ENCODE peak calls at places on chromosomes 16 and 17, in six cellular contexts. One of them, this sample, is unnamed.

GRCh38 chr16:89277049-89277448 is 59.5 kb downstream of the ZNF778 start:
- DNase-seq in activated T-cell treated with anti-CD3 and anti-CD28 coated beads, Interleukin-2, amount 50 U/mL, for 4 hours: no peak
- DNase-seq in GOT3: no peak
- DNase-seq in kidney tubule cell: no peak
- DNase-seq in ELR: no peak
- DNase-seq in progenitor cell of endocrine pancreas: no peak
- DNase-seq in this sample: no peak

GRCh38 chr17:81665205-81666091 is 957 bp downstream of the OXLD1 start:
- DNase-seq in GOT3: no peak
- DNase-seq in ELR: peak
- DNase-seq in activated T-cell treated with anti-CD3 and anti-CD28 coated beads, Interleukin-2, amount 50 U/mL, for 4 hours: peak
- DNase-seq in progenitor cell of endocrine pancreas: no peak
- DNase-seq in kidney tubule cell: peak
- DNase-seq in this sample: no peak

GRCh38 chr16:15618392-15618791 is 24.6 kb downstream of the MARF1 start:
- DNase-seq in GOT3: no peak
- DNase-seq in kidney tubule cell: peak
- DNase-seq in progenitor cell of endocrine pancreas: no peak
- DNase-seq in ELR: peak
- DNase-seq in activated T-cell treated with anti-CD3 and anti-CD28 coated beads, Interleukin-2, amount 50 U/mL, for 4 hours: no peak
- DNase-seq in this sample: no peak

GRCh38 chr17:30443721-30444120 is 33.5 kb upstream of the GOSR1 start:
- DNase-seq in kidney tubule cell: no peak
- DNase-seq in ELR: no peak
- DNase-seq in progenitor cell of endocrine pancreas: no peak
- DNase-seq in activated T-cell treated with anti-CD3 and anti-CD28 coated beads, Interleukin-2, amount 50 U/mL, for 4 hours: no peak
- DNase-seq in GOT3: no peak
- DNase-seq in this sample: no peak

GRCh38 chr17:55430531-55431228 is 9.0 kb upstream of the MMD start:
- DNase-seq in kidney tubule cell: peak
- DNase-seq in activated T-cell treated with anti-CD3 and anti-CD28 coated beads, Interleukin-2, amount 50 U/mL, for 4 hours: no peak
- DNase-seq in progenitor cell of endocrine pancreas: no peak
- DNase-seq in ELR: peak
- DNase-seq in GOT3: no peak
- DNase-seq in this sample: no peak

GRCh38 chr16:1420111-1420539 is 422 bp downstream of the UQCC4 start:
- DNase-seq in activated T-cell treated with anti-CD3 and anti-CD28 coated beads, Interleukin-2, amount 50 U/mL, for 4 hours: no peak
- DNase-seq in ELR: peak
- DNase-seq in GOT3: no peak
- DNase-seq in progenitor cell of endocrine pancreas: no peak
- DNase-seq in kidney tubule cell: no peak
- DNase-seq in this sample: no peak

GRCh38 chr16:69501956-69502457 is 63.8 kb upstream of the NFAT5 start:
- DNase-seq in GOT3: no peak
- DNase-seq in activated T-cell treated with anti-CD3 and anti-CD28 coated beads, Interleukin-2, amount 50 U/mL, for 4 hours: no peak
- DNase-seq in kidney tubule cell: peak
- DNase-seq in progenitor cell of endocrine pancreas: no peak
- DNase-seq in ELR: no peak
- DNase-seq in this sample: no peak

GRCh38 chr16:22007509-22008214 is at the start of gene MOSMO:
- DNase-seq in progenitor cell of endocrine pancreas: peak
- DNase-seq in GOT3: peak
- DNase-seq in activated T-cell treated with anti-CD3 and anti-CD28 coated beads, Interleukin-2, amount 50 U/mL, for 4 hours: peak
- DNase-seq in ELR: peak
- DNase-seq in kidney tubule cell: peak
- DNase-seq in this sample: no peak

GRCh38 chr17:2089021-2089422 is 34.1 kb downstream of the HIC1 start:
- DNase-seq in ELR: peak
- DNase-seq in progenitor cell of endocrine pancreas: no peak
- DNase-seq in kidney tubule cell: no peak
- DNase-seq in GOT3: no peak
- DNase-seq in activated T-cell treated with anti-CD3 and anti-CD28 coated beads, Interleukin-2, amount 50 U/mL, for 4 hours: no peak
- DNase-seq in this sample: no peak

GRCh38 chr16:14181371-14182050 is 110.4 kb downstream of the MRTFB start:
- DNase-seq in activated T-cell treated with anti-CD3 and anti-CD28 coated beads, Interleukin-2, amount 50 U/mL, for 4 hours: no peak
- DNase-seq in kidney tubule cell: peak
- DNase-seq in progenitor cell of endocrine pancreas: no peak
- DNase-seq in GOT3: no peak
- DNase-seq in ELR: peak
- DNase-seq in this sample: peak

GRCh38 chr17:29838961-29839360 is 91.1 kb downstream of the SSH2 start:
- DNase-seq in progenitor cell of endocrine pancreas: no peak
- DNase-seq in ELR: no peak
- DNase-seq in kidney tubule cell: peak
- DNase-seq in GOT3: no peak
- DNase-seq in activated T-cell treated with anti-CD3 and anti-CD28 coated beads, Interleukin-2, amount 50 U/mL, for 4 hours: no peak
- DNase-seq in this sample: no peak

GRCh38 chr16:78987676-78988075 is 612.9 kb downstream of the MAF start:
- DNase-seq in ELR: no peak
- DNase-seq in progenitor cell of endocrine pancreas: no peak
- DNase-seq in kidney tubule cell: no peak
- DNase-seq in activated T-cell treated with anti-CD3 and anti-CD28 coated beads, Interleukin-2, amount 50 U/mL, for 4 hours: no peak
- DNase-seq in GOT3: no peak
- DNase-seq in this sample: no peak

GRCh38 chr17:30290696-30291570 is 811 bp downstream of the BLMH start:
- DNase-seq in ELR: peak
- DNase-seq in progenitor cell of endocrine pancreas: peak
- DNase-seq in kidney tubule cell: peak
- DNase-seq in GOT3: no peak
- DNase-seq in activated T-cell treated with anti-CD3 and anti-CD28 coated beads, Interleukin-2, amount 50 U/mL, for 4 hours: peak
- DNase-seq in this sample: no peak

GRCh38 chr17:44137891-44138709 is 3.6 kb upstream of the HROB start:
- DNase-seq in progenitor cell of endocrine pancreas: peak
- DNase-seq in activated T-cell treated with anti-CD3 and anti-CD28 coated beads, Interleukin-2, amount 50 U/mL, for 4 hours: peak
- DNase-seq in kidney tubule cell: peak
- DNase-seq in GOT3: peak
- DNase-seq in ELR: peak
- DNase-seq in this sample: peak

GRCh38 chr17:70110443-70110880 is 35.4 kb downstream of the KCNJ16 start:
- DNase-seq in kidney tubule cell: peak
- DNase-seq in progenitor cell of endocrine pancreas: no peak
- DNase-seq in GOT3: no peak
- DNase-seq in ELR: peak
- DNase-seq in activated T-cell treated with anti-CD3 and anti-CD28 coated beads, Interleukin-2, amount 50 U/mL, for 4 hours: no peak
- DNase-seq in this sample: peak

GRCh38 chr17:58097384-58098088 is 14.3 kb downstream of the DYNLL2 start:
- DNase-seq in progenitor cell of endocrine pancreas: no peak
- DNase-seq in kidney tubule cell: no peak
- DNase-seq in activated T-cell treated with anti-CD3 and anti-CD28 coated beads, Interleukin-2, amount 50 U/mL, for 4 hours: no peak
- DNase-seq in GOT3: no peak
- DNase-seq in ELR: no peak
- DNase-seq in this sample: no peak

GRCh38 chr17:14793237-14793636 is 471.9 kb downstream of the PMP22 start:
- DNase-seq in kidney tubule cell: peak
- DNase-seq in activated T-cell treated with anti-CD3 and anti-CD28 coated beads, Interleukin-2, amount 50 U/mL, for 4 hours: no peak
- DNase-seq in ELR: peak
- DNase-seq in progenitor cell of endocrine pancreas: no peak
- DNase-seq in GOT3: no peak
- DNase-seq in this sample: no peak

GRCh38 chr17:29007456-29008455 is 1.9 kb upstream of the SEZ6 start:
- DNase-seq in kidney tubule cell: peak
- DNase-seq in ELR: peak
- DNase-seq in activated T-cell treated with anti-CD3 and anti-CD28 coated beads, Interleukin-2, amount 50 U/mL, for 4 hours: no peak
- DNase-seq in progenitor cell of endocrine pancreas: no peak
- DNase-seq in GOT3: peak
- DNase-seq in this sample: no peak

GRCh38 chr16:47888142-47888541 is 267.7 kb downstream of the ABCC12 start:
- DNase-seq in progenitor cell of endocrine pancreas: no peak
- DNase-seq in kidney tubule cell: peak
- DNase-seq in GOT3: no peak
- DNase-seq in activated T-cell treated with anti-CD3 and anti-CD28 coated beads, Interleukin-2, amount 50 U/mL, for 4 hours: no peak
- DNase-seq in ELR: peak
- DNase-seq in this sample: peak

GRCh38 chr16:66662445-66663194 is 33.9 kb downstream of the CMTM4 start:
- DNase-seq in kidney tubule cell: peak
- DNase-seq in GOT3: no peak
- DNase-seq in activated T-cell treated with anti-CD3 and anti-CD28 coated beads, Interleukin-2, amount 50 U/mL, for 4 hours: no peak
- DNase-seq in ELR: peak
- DNase-seq in progenitor cell of endocrine pancreas: no peak
- DNase-seq in this sample: no peak

GRCh38 chr16:69187891-69188451 is 1.0 kb downstream of the SNTB2 start:
- DNase-seq in GOT3: no peak
- DNase-seq in kidney tubule cell: peak
- DNase-seq in progenitor cell of endocrine pancreas: peak
- DNase-seq in activated T-cell treated with anti-CD3 and anti-CD28 coated beads, Interleukin-2, amount 50 U/mL, for 4 hours: peak
- DNase-seq in ELR: peak
- DNase-seq in this sample: no peak

GRCh38 chr17:80833952-80834895 is 157.4 kb upstream of the CHMP6 start:
- DNase-seq in ELR: peak
- DNase-seq in progenitor cell of endocrine pancreas: no peak
- DNase-seq in GOT3: peak
- DNase-seq in activated T-cell treated with anti-CD3 and anti-CD28 coated beads, Interleukin-2, amount 50 U/mL, for 4 hours: no peak
- DNase-seq in kidney tubule cell: peak
- DNase-seq in this sample: peak

GRCh38 chr16:57725976-57726375 is 9.6 kb upstream of the KATNB1 start:
- DNase-seq in GOT3: no peak
- DNase-seq in activated T-cell treated with anti-CD3 and anti-CD28 coated beads, Interleukin-2, amount 50 U/mL, for 4 hours: no peak
- DNase-seq in progenitor cell of endocrine pancreas: no peak
- DNase-seq in ELR: no peak
- DNase-seq in kidney tubule cell: no peak
- DNase-seq in this sample: no peak